ENCODE peak calls at places on chromosomes 4 and X, in four cellular contexts. T, B, W and D are unnamed samples.

GRCh38 chr4:4872148-4872903 is 12.9 kb downstream of the MSX1 start:
- DNase-seq in T (no peak), B (no peak), W (no peak), D (no peak)

GRCh38 chr4:122309988-122310626 is 68.7 kb upstream of the ADAD1 start:
- DNase-seq in T (peak; percentile 12), B (no peak), W (no peak), D (no peak)

GRCh38 chr4:126489826-126490463 is 1142.8 kb upstream of the INTU start:
- DNase-seq in T (no peak), B (no peak), W (no peak), D (no peak)

GRCh38 chr4:90958256-90958895 is 831.2 kb downstream of the CCSER1 start:
- DNase-seq in T (no peak), B (no peak), W (no peak), D (no peak)

GRCh38 chr4:166045457-166045856 is 172.4 kb downstream of the TLL1 start:
- DNase-seq in T (no peak), B (no peak), W (no peak), D (no peak)

GRCh38 chrX:16517206-16517605 is 132.8 kb upstream of the S100G start:
- DNase-seq in T (no peak), B (no peak), W (no peak), D (no peak)

GRCh38 chr4:153419673-153420278 is 46.4 kb upstream of the TMEM131L start:
- DNase-seq in T (no peak), B (no peak), W (no peak), D (no peak)

GRCh38 chrX:17737707-17738001 is 361 bp downstream of the SCML1 start:
- DNase-seq in T (no peak), B (no peak), W (no peak), D (no peak)

GRCh38 chr4:157655101-157655818 is 434.7 kb downstream of the GRIA2 start:
- DNase-seq in T (no peak), B (no peak), W (no peak), D (no peak)

GRCh38 chr4:83316459-83317170 is 18.0 kb downstream of the HPSE start:
- DNase-seq in T (no peak), B (no peak), W (no peak), D (peak; percentile 11)

GRCh38 chrX:8711401-8711800 is 20.5 kb downstream of the ANOS1 start:
- DNase-seq in T (peak; percentile 10), B (no peak), W (no peak), D (no peak)